ENCODE peak calls at places on chromosome 17, in seven cellular contexts. M, N, H, T, C, B and S are unnamed samples.

GRCh38 chr17:66784621-66785364 is 50.1 kb upstream of the CACNG5 start:
- DNase-seq in M (no peak), N (no peak), H (no peak), T (no peak), C (no peak), B (no peak), S (no peak)

GRCh38 chr17:82866521-82867214 is 26.8 kb upstream of the ZNF750 start:
- DNase-seq in M (peak), N (no peak), H (no peak), T (no peak), C (peak), B (no peak), S (no peak)

GRCh38 chr17:79616801-79617200 is 6.0 kb upstream of the RBFOX3 start:
- DNase-seq in M (no peak), N (no peak), H (no peak), T (no peak), C (no peak), B (no peak), S (no peak)

GRCh38 chr17:36133629-36134259 is 30.1 kb downstream of the CCL4 start:
- DNase-seq in M (no peak), N (peak), H (no peak), T (no peak), C (peak), B (no peak), S (no peak)

GRCh38 chr17:63039899-63040602 is 74.0 kb downstream of the TANC2 start:
- DNase-seq in M (peak), N (no peak), H (no peak), T (no peak), C (no peak), B (no peak), S (no peak)

GRCh38 chr17:9401434-9401833 is 174.2 kb downstream of the STX8 start:
- DNase-seq in M (peak), N (no peak), H (no peak), T (no peak), C (no peak), B (no peak), S (no peak)

GRCh38 chr17:41486809-41487530 is 2.7 kb downstream of the KRT36 start:
- DNase-seq in M (no peak), N (no peak), H (peak), T (peak), C (no peak), B (peak), S (no peak)

GRCh38 chr17:9647014-9647413 is 1.7 kb downstream of the USP43 start:
- DNase-seq in M (no peak), N (peak), H (peak), T (no peak), C (no peak), B (no peak), S (no peak)

GRCh38 chr17:76695059-76695892 is 15.5 kb downstream of the MXRA7 start:
- DNase-seq in M (no peak), N (no peak), H (no peak), T (no peak), C (no peak), B (no peak), S (no peak)

GRCh38 chr17:72947475-72947874 is 145.0 kb downstream of the SLC39A11 start:
- DNase-seq in M (no peak), N (no peak), H (no peak), T (no peak), C (no peak), B (no peak), S (no peak)

GRCh38 chr17:66296289-66296725 is 6.1 kb upstream of the PRKCA start:
- DNase-seq in M (no peak), N (no peak), H (no peak), T (no peak), C (no peak), B (no peak), S (no peak)

GRCh38 chr17:67994827-67995567 is 1.3 kb downstream of the C17orf58 start:
- DNase-seq in M (peak), N (no peak), H (no peak), T (no peak), C (no peak), B (no peak), S (no peak)

GRCh38 chr17:43316522-43317142 is 82.2 kb upstream of the ARL4D start:
- DNase-seq in M (no peak), N (peak), H (no peak), T (no peak), C (no peak), B (no peak), S (no peak)

GRCh38 chr17:33142703-33143299 is 150.3 kb downstream of the ASIC2 start:
- DNase-seq in M (peak), N (no peak), H (peak), T (peak), C (peak), B (no peak), S (peak)

GRCh38 chr17:7839890-7840260 is 5.9 kb downstream of the KDM6B start:
- DNase-seq in M (peak), N (peak), H (no peak), T (no peak), C (no peak), B (no peak), S (no peak)

GRCh38 chr17:17743391-17744112 is 62.3 kb downstream of the RAI1 start:
- DNase-seq in M (no peak), N (no peak), H (no peak), T (no peak), C (no peak), B (no peak), S (no peak)

GRCh38 chr17:31492880-31493655 is 101.6 kb downstream of the RAB11FIP4 start:
- DNase-seq in M (no peak), N (no peak), H (no peak), T (no peak), C (peak), B (peak), S (no peak)

GRCh38 chr17:61139219-61139618 is 260.4 kb upstream of the TBX2 start:
- DNase-seq in M (peak), N (no peak), H (no peak), T (no peak), C (no peak), B (peak), S (no peak)

GRCh38 chr17:80270104-80270503 is 9.5 kb downstream of the RNF213 start:
- DNase-seq in M (no peak), N (no peak), H (no peak), T (no peak), C (no peak), B (no peak), S (no peak)

GRCh38 chr17:49230636-49231562 is at the start of gene PHOSPHO1:
- DNase-seq in M (peak), N (peak), H (peak), T (peak), C (peak), B (peak), S (peak)

DNA sequence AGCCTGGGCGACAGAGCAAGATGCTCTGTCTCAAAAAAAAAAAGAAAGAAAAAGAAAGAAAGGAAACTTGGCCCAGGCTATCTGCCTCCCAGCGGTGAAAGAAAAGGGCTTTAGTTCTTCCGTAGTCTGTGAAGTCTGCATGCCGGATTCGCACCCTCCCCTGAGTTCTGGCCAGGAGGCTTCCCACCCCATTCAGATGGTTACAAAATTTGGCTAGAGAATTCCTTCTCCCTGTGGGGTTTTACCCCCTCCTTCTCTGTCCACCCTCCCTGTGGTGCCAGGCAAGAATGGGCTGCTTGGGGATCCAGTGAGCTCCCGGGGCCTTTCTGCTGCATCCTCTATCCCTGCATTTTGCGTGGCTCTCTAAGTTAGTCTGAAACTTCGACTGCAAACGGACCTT is 37.8 kb downstream of the PAFAH1B1 start:
- DNase-seq in M (no peak), N (no peak), H (no peak), T (no peak), C (no peak), B (no peak), S (no peak)
- TF ChIP-seq CTCF in M (no peak), N (no peak), H (no peak), T (no peak), C (no peak), B (no peak), S (no peak)

GRCh38 chr17:44901323-44901965 is 2.2 kb upstream of the EFTUD2 start:
- DNase-seq in M (peak), N (peak), H (no peak), T (no peak), C (no peak), B (no peak), S (no peak)
- TF ChIP-seq CTCF in M (peak), N (no peak), H (no peak), T (no peak), C (peak), B (no peak), S (no peak)

DNA sequence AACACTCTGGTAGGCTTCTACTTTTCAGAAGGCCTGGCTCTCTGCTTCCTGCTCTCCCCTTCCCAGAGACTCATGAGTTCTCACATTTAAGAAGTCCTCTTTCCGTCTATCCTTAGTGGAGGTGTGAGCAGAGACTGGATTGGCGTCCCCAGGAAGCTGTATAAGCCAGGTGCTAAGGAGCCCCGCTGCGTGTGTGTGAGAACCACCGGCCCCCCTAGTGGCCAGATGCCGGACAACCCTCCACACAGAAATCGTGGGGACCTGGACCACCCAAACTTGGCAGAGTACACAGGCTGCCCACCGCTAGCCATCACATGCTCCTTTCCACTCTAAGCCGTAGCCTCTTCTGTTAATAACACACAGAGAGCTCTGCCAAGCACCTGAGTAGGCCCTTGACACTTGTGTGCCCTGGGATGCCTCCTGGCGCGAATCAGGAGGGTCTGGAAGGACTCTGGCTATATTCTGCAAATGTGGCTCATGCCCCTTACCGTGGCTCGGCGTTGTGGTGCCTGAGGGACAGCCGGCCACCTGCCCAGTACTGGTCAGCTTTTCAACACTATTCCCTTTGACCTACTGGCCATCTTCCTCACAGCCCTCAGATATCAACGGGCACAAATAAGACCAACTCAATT is 13.9 kb downstream of the CYB5D2 start:
- DNase-seq in M (no peak), N (no peak), H (no peak), T (peak), C (no peak), B (no peak), S (no peak)
- TF ChIP-seq CTCF in M (no peak), N (no peak), H (no peak), T (no peak), C (no peak), B (no peak), S (peak)

GRCh38 chr17:78345172-78345571 is 14.7 kb downstream of the SOCS3 start:
- DNase-seq in M (no peak), N (no peak), H (no peak), T (no peak), C (no peak), B (no peak), S (no peak)
- TF ChIP-seq CTCF in M (no peak), N (no peak), H (no peak), T (no peak), C (no peak), B (no peak), S (peak)

DNA sequence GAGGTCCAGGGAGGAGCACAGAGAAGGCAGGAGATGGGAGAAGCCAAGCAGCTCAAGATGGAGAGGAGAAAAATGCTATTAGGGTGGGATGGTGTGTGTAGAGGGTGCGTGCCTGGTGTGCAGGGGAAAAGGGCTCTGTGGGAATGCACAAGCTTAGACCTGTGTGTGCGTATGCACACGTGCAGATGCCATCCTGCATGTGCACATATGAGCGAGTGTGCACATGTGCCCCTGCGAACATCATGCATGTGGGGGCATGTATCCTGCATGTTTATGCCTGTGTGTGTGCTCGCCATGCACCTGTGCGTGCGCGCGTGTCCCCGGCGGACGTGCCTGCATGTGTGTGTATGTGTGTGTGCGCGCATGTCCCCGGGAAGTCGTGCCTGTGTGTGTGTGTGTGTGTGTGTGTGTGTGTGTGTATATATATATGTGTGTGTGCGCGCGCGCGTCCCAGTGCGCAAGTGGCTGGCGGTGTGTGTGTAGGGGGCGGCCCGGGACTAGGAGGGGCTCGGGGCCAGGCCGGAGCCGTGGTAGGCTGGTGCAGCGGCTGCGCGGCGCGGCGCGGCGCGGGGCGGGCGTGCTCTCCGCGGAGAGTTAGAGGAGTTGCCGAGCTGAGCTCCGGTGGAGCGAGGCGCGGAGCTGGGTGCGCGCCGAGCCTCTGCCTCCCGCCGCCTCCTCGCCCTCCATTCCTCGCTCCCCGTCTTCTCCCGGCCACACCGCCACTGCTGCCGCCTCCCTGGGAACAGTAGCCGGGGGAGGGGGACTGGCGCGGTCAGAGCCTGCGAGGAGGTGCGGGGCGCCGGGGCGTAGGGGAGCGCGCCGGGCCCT is at the start of gene KCNJ12:
- DNase-seq in M (peak), N (no peak), H (no peak), T (no peak), C (no peak), B (no peak), S (no peak)
- TF ChIP-seq CTCF in M (no peak), N (no peak), H (no peak), T (no peak), C (no peak), B (no peak), S (no peak)

GRCh38 chr17:18953231-18953728 is 1.3 kb downstream of the SLC5A10 start:
- DNase-seq in M (no peak), N (no peak), H (no peak), T (no peak), C (no peak), B (no peak), S (no peak)

GRCh38 chr17:18949566-18949965 is 2.4 kb upstream of the SLC5A10 start:
- DNase-seq in M (no peak), N (no peak), H (no peak), T (no peak), C (no peak), B (no peak), S (no peak)

GRCh38 chr17:18950944-18951905 is 740 bp upstream of the SLC5A10 start:
- DNase-seq in M (peak), N (no peak), H (peak), T (no peak), C (no peak), B (no peak), S (no peak)

GRCh38 chr17:18954321-18954720 is 2.4 kb downstream of the SLC5A10 start:
- DNase-seq in M (no peak), N (no peak), H (no peak), T (no peak), C (no peak), B (no peak), S (no peak)

DNA sequence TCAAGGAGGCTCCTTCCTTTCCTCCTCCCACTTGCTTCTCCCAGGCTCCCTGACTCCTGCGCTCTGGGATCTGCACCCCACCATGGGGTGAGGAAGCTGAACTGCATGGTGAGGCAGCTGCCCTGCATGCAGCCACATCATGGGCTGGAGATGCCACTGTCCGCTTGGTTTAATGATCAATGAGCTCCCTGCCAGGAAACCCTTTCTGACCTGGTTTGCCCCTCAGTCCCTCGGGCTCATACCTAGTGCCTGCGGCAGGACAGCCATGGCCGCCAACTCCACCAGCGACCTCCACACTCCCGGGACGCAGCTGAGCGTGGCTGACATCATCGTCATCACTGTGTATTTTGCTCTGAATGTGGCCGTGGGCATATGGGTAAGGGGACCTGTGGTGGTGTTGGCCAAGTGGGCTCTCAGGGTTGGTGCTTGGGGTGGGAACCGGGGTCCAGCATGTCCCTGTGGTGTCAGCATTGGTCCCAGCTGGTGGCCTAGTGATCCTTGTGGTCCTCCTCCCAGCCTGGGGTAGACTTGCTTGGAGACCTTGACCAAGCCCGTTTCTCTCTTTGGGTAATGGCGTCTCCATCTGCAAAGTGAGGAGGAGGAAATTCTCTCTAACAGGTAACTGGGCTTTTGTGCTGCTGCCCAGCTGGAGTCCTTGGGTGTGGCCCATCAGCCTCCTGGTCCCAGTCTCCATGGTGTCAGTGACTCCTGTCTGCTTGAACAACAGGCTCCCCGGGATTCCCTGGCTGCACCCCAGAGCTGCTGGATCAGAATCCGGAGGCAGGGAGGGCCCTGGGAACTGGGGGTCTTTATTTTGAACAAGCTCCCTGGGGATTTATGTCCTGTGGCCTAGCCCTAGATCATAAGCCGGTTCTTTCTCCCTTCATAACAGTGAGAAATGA is at the start of gene SLC5A10:
- DNase-seq in M (no peak), N (no peak), H (no peak), T (no peak), C (no peak), B (no peak), S (no peak)
- TF ChIP-seq CTCF in M (peak), N (no peak), H (no peak), T (no peak), C (no peak), B (no peak), S (peak)